ENCODE peak calls at places on chromosomes 16 and 17, in seven cellular contexts. U, J, G, C, Q, F and D are unnamed samples.

GRCh38 chr16:67936124-67936875 is at the start of gene PSMB10:
- DNase-seq in U (peak), J (peak), G (peak), C (peak), Q (no peak), F (peak), D (peak)

GRCh38 chr16:16183562-16183961 is 39.7 kb downstream of the ABCC6 start:
- DNase-seq in U (no peak), J (no peak), G (no peak), C (no peak), Q (no peak), F (no peak), D (no peak)

GRCh38 chr17:82240506-82241182 is 11.8 kb downstream of the SLC16A3 start:
- DNase-seq in U (no peak), J (no peak), G (no peak), C (no peak), Q (no peak), F (no peak), D (no peak)

GRCh38 chr17:83079766-83080616 is 582 bp downstream of the METRNL start:
- DNase-seq in U (no peak), J (peak), G (no peak), C (no peak), Q (no peak), F (no peak), D (peak)

GRCh38 chr16:89815639-89816348 is 653 bp downstream of the FANCA start:
- DNase-seq in U (no peak), J (peak), G (peak), C (no peak), Q (no peak), F (no peak), D (peak)

GRCh38 chr17:63701477-63702222 is 1.7 kb upstream of the LIMD2 start:
- DNase-seq in U (no peak), J (peak), G (no peak), C (peak), Q (no peak), F (peak), D (peak)

GRCh38 chr16:46857261-46857962 is 26.4 kb upstream of the C16orf87 start:
- DNase-seq in U (no peak), J (no peak), G (peak), C (no peak), Q (peak), F (no peak), D (no peak)

GRCh38 chr17:4105232-4105631 is 37.6 kb downstream of the ZZEF1 start:
- DNase-seq in U (peak), J (no peak), G (no peak), C (no peak), Q (no peak), F (no peak), D (no peak)

GRCh38 chr16:46607529-46607928 is 13.7 kb downstream of the SHCBP1 start:
- DNase-seq in U (no peak), J (peak), G (peak), C (no peak), Q (no peak), F (no peak), D (no peak)

GRCh38 chr16:88951501-88951900 is 25.5 kb downstream of the CBFA2T3 start:
- DNase-seq in U (no peak), J (no peak), G (no peak), C (no peak), Q (no peak), F (no peak), D (no peak)

GRCh38 chr17:31487648-31488263 is 96.3 kb downstream of the RAB11FIP4 start:
- DNase-seq in U (peak), J (peak), G (no peak), C (peak), Q (no peak), F (peak), D (peak)

GRCh38 chr16:11162571-11163268 is 93.3 kb downstream of the SOCS1 start:
- DNase-seq in U (no peak), J (no peak), G (no peak), C (no peak), Q (no peak), F (no peak), D (no peak)

GRCh38 chr17:5588584-5588983 is 4.3 kb upstream of the NLRP1 start:
- DNase-seq in U (no peak), J (no peak), G (no peak), C (no peak), Q (no peak), F (no peak), D (no peak)

GRCh38 chr17:79836952-79837887 is 2.0 kb downstream of the CBX4 start:
- DNase-seq in U (peak), J (peak), G (peak), C (peak), Q (no peak), F (peak), D (peak)

GRCh38 chr17:77140878-77141767 is at the start of gene SEC14L1:
- DNase-seq in U (peak), J (no peak), G (peak), C (peak), Q (no peak), F (no peak), D (peak)

GRCh38 chr17:67095803-67096202 is 51.4 kb downstream of the CACNG1 start:
- DNase-seq in U (no peak), J (no peak), G (peak), C (no peak), Q (no peak), F (no peak), D (no peak)

GRCh38 chr17:39750131-39751015 is 12.6 kb downstream of the GRB7 start:
- DNase-seq in U (no peak), J (no peak), G (no peak), C (no peak), Q (no peak), F (no peak), D (no peak)

GRCh38 chr17:27623578-27623977 is 7.4 kb upstream of the LGALS9 start:
- DNase-seq in U (no peak), J (no peak), G (no peak), C (no peak), Q (no peak), F (no peak), D (no peak)

GRCh38 chr17:7097940-7098339 is 16.7 kb downstream of the ASGR2 start:
- DNase-seq in U (no peak), J (no peak), G (no peak), C (no peak), Q (no peak), F (no peak), D (no peak)

GRCh38 chr17:79505199-79505598 is 105.7 kb downstream of the RBFOX3 start:
- DNase-seq in U (no peak), J (no peak), G (no peak), C (no peak), Q (no peak), F (no peak), D (no peak)